ENCODE peak calls at places on chromosomes 4 and X, in eight cellular contexts. L, P, H, J, Z, R, K and C are unnamed samples.

GRCh38 chrX:639151-639550 is 8.6 kb downstream of the SHOX start:
- DNase-seq in P (no peak), J (no peak), L (no peak), R (peak), Z (no peak), H (no peak), K (no peak), C (no peak)

GRCh38 chr4:48602222-48602621 is 112.2 kb downstream of the ZAR1 start:
- DNase-seq in K (no peak), R (no peak), Z (no peak), J (no peak), H (peak), P (peak), L (no peak), C (no peak)

GRCh38 chr4:125277827-125278226 is 36.9 kb upstream of the FAT4 start:
- DNase-seq in H (no peak), P (no peak), R (no peak), J (no peak), Z (no peak), K (no peak), L (no peak), C (no peak)

GRCh38 chr4:18691431-18692200 is 670.1 kb upstream of the LCORL start:
- DNase-seq in L (no peak), J (peak), Z (no peak), K (no peak), R (no peak), P (no peak), H (no peak), C (no peak)

GRCh38 chr4:82688091-82688815 is 110.3 kb downstream of the SCD5 start:
- DNase-seq in K (no peak), Z (no peak), L (no peak), P (no peak), H (no peak), J (no peak), R (no peak), C (no peak)

GRCh38 chrX:135340827-135341226 is 31.5 kb downstream of the ETDC start:
- DNase-seq in Z (no peak), J (peak), H (no peak), R (no peak), K (no peak), P (peak), L (no peak), C (no peak)

GRCh38 chr4:39357002-39357401 is 9.2 kb downstream of the RFC1 start:
- DNase-seq in P (no peak), K (no peak), H (no peak), Z (no peak), J (no peak), L (no peak), R (no peak), C (no peak)

GRCh38 chrX:142499992-142500391 is 294.9 kb upstream of the MAGEC2 start:
- DNase-seq in L (no peak), R (no peak), K (no peak), Z (no peak), H (no peak), P (no peak), J (no peak), C (no peak)

GRCh38 chr4:8725071-8725841 is 132.7 kb downstream of the CPZ start:
- DNase-seq in Z (peak), R (no peak), J (peak), H (no peak), P (no peak), L (peak), K (no peak), C (peak)

GRCh38 chr4:1208970-1209704 is 36.8 kb upstream of the SPON2 start:
- DNase-seq in J (no peak), L (no peak), H (no peak), K (no peak), Z (peak), P (no peak), R (no peak), C (peak)

GRCh38 chrX:10047631-10048030 is 80.5 kb downstream of the CLDN34 start:
- DNase-seq in L (no peak), Z (no peak), K (no peak), J (no peak), P (no peak), R (no peak), H (no peak), C (no peak)

GRCh38 chrX:13216139-13216538 is 103.7 kb downstream of the ATXN3L start:
- DNase-seq in R (no peak), K (no peak), J (no peak), L (no peak), Z (no peak), H (no peak), P (no peak), C (no peak)

GRCh38 chr4:35725131-35725530 is 519.2 kb downstream of the ARAP2 start:
- DNase-seq in K (no peak), Z (no peak), P (no peak), J (no peak), H (no peak), R (no peak), L (no peak), C (no peak)

GRCh38 chr4:56575820-56576429 is 70.3 kb downstream of the ARL9 start:
- DNase-seq in H (no peak), Z (no peak), P (peak), K (no peak), R (no peak), L (no peak), J (peak), C (no peak)

DNA sequence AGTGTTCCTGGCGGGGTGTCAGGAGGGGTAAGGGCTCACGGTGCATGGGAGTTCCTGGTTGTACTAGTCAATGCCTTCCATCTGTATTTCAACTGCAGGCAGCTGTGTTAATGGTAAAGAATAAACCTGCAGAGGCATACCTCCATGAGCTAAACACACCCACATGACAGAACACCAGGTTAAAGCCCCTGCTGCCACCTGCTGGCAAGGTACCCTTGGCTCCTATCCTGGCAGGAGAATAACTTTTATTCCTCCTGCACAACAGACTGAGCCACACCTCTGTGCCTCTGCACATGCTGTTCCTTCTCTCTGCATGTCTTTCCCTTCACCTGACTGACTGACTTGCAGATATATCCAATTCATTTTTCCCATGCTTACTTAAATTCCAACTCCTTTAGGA is 11.1 kb downstream of the ITIH6 start:
- DNase-seq in J (peak), L (no peak), P (no peak), R (no peak), K (no peak), Z (no peak), H (no peak), C (no peak)
- TF ChIP-seq CTCF in J (no peak), L (no peak), P (no peak), R (no peak), K (peak), Z (no peak), H (peak), C (peak)

DNA sequence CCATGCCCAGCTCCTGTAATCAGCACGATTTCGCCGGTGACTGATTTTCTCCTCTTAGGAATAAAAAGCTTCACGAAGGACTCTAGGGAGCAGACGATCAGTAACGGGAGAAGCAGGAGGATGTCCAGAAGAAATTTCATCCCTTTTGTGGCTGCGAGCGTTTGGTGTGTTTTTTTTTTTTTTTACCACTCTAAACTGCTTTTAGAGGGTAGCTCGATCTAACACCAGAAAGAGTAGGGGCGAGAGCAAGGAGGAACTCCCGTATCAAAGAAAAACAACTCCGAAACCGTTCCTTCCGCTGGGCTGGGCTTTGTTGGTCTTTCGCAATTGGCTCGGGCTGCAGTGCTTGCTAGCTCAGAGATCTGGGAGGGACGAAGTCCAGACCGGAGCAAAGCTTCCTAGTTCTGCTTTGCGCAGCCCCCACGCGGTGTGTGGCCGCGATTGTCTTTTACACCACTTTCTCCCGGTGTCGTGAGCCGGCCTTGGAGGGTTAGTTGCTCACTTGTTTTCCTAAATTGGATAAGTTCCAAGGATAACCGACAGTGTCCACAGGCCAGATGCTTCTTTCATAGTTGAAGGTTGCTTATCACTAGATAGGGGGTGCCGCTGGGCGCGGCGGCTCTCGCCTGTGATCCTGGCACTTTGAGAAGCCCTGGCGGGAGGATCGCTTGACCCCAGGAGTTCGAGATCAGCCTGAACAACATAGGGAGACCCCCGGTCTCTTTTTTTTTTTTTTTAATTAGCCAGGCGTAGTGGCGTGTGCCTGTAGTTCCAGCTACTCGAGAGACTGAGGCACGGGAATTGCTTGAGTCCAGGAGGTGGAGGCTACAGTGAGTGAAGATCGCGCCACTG is at the start of gene HSD17B11:
- DNase-seq in J (peak), H (peak), P (peak), L (peak), R (peak), Z (peak), K (peak), C (no peak)
- TF ChIP-seq CTCF in J (no peak), H (peak), P (peak), L (no peak), R (no peak), Z (no peak), K (no peak), C (peak)

DNA sequence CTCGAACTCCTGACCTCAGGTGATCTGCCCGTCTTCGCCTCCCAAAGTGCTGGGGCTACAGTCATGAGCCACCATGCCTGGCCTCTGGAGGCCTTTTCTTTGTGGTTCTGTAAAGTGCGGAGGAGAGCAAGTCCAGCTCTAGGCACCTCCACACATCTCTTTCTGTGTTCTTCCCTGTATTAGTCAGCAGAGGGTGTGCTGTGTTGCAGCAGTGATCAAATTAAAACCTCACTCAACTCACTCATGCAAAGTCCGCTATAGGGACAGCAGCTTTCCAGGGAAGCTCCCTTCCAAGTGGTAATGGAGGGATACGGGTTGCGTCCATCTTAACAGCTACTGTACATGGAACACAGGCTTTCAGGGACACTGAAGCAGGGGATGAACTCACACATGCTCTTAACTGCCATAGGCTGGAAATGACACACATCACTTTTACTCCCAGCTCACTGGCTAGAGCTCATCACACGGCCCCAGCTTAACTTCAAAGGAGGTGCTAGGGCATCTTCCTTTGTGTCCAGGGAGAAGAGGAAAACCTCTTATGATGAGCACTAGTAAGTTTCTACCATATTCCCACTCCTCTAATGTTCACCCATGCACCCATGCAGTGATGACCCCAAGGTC is 36.0 kb upstream of the CCNG2 start:
- DNase-seq in L (no peak), P (no peak), J (no peak), R (no peak), Z (no peak), K (no peak), H (no peak), C (no peak)
- TF ChIP-seq CTCF in L (no peak), P (no peak), J (no peak), R (peak), Z (no peak), K (no peak), H (peak), C (no peak)

DNA sequence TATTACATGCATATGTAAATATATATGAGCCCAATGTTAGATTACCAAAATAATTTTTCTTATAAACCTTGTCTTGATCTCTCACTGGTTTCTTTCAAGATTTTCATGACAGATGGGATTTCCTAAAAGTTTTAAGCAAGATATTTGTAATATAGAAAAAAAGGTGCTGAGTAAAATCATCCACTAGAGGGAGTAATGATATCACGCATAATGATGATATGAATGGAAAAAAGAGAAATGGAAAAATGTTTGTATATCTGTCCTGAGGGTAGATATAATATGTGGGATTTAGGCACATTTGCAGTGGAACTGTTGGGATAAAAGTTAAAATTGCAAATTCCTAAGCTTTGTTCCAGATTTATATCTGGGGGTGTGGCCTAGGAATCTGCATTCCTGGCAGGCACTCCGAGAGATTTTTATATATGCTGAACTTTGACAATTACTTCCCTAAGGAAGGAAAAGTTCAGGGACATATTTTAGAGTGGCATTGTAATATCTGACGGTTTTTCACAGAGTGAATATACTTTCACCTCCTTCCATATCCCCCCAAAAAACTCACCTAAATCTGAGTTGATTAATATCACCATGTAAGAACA is 60.5 kb downstream of the TMA16 start:
- DNase-seq in Z (no peak), J (peak), K (no peak), R (no peak), P (peak), L (no peak), H (no peak), C (no peak)
- TF ChIP-seq CTCF in Z (peak), J (peak), K (peak), R (peak), P (peak), L (peak), H (peak), C (peak)

DNA sequence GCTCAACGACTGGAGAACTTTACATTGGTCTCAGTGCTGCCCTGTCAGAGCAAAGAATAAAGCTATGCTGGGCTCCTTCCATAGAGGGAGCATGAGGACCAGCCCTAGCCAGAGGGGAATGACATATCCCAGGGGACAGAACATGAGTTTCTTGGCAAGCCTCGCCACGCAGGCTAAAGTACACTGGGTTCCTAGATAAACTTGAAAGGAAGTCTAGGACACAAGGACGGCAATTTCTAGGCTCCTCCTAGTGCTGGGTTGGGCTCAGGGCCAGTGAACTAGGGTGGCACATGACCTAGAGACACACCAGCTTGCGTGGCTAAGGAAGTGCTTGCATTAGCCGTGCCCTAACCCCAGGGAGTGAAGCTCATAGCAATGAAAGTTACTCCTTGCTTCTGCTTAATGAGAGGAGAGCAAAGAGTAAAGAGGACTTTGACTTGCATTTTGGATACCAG is 141.0 kb downstream of the MAB21L2 start:
- DNase-seq in Z (peak), K (peak), J (peak), H (peak), R (peak), P (no peak), L (no peak), C (peak)
- TF ChIP-seq CTCF in Z (no peak), K (no peak), J (peak), H (peak), R (peak), P (no peak), L (no peak), C (peak)

GRCh38 chr4:32417113-32417704 is 1697.0 kb downstream of the PCDH7 start:
- DNase-seq in K (no peak), H (no peak), P (no peak), J (no peak), Z (no peak), R (no peak), L (no peak), C (no peak)
- TF ChIP-seq CTCF in K (no peak), H (peak), P (no peak), J (peak), Z (no peak), R (peak), L (no peak), C (peak)

GRCh38 chr4:185224597-185224996 is 15.2 kb downstream of the SNX25 start:
- DNase-seq in P (no peak), R (no peak), L (no peak), K (no peak), Z (no peak), H (no peak), J (no peak), C (no peak)
- TF ChIP-seq CTCF in P (no peak), R (peak), L (no peak), K (no peak), Z (no peak), H (peak), J (no peak), C (peak)

GRCh38 chrX:56233682-56234081 is 1.5 kb downstream of the KLF8 start:
- DNase-seq in L (peak), H (no peak), J (peak), Z (peak), P (peak), R (peak), K (peak), C (no peak)
- TF ChIP-seq CTCF in L (no peak), H (no peak), J (no peak), Z (no peak), P (no peak), R (no peak), K (no peak), C (no peak)